ENCODE peak calls at places on chromosomes 13 and 19, in seven cellular contexts. One of them, this sample, is unnamed.

GRCh38 chr19:34479396-34479795 is 2.2 kb upstream of the WTIP start:
- DNase-seq in endodermal cell: no peak
- DNase-seq in COR-L47: no peak
- DNase-seq in midbrain: no peak
- DNase-seq in NCI-H1417: no peak
- DNase-seq in NCI-H187 treated with DMSO at 0.1 percent for 48 hours: no peak
- DNase-seq in lung: no peak
- DNase-seq in this sample: no peak

GRCh38 chr19:39125554-39126311 is at the start of gene PAK4:
- DNase-seq in NCI-H187 treated with DMSO at 0.1 percent for 48 hours: peak
- DNase-seq in NCI-H1417: peak
- DNase-seq in COR-L47: peak
- DNase-seq in endodermal cell: peak
- DNase-seq in lung: peak
- DNase-seq in midbrain: peak
- DNase-seq in this sample: peak

GRCh38 chr13:73369095-73369494 is 310.3 kb downstream of the KLF5 start:
- DNase-seq in NCI-H187 treated with DMSO at 0.1 percent for 48 hours: no peak
- DNase-seq in midbrain: no peak
- DNase-seq in NCI-H1417: no peak
- DNase-seq in lung: no peak
- DNase-seq in COR-L47: no peak
- DNase-seq in endodermal cell: no peak
- DNase-seq in this sample: no peak

GRCh38 chr13:49220035-49220855 is at the start of gene MLNR:
- DNase-seq in NCI-H1417: no peak
- DNase-seq in NCI-H187 treated with DMSO at 0.1 percent for 48 hours: no peak
- DNase-seq in lung: no peak
- DNase-seq in COR-L47: peak
- DNase-seq in endodermal cell: peak
- DNase-seq in midbrain: no peak
- DNase-seq in this sample: no peak

GRCh38 chr13:34971473-34971872 is 29.4 kb downstream of the NBEA start:
- DNase-seq in endodermal cell: no peak
- DNase-seq in lung: no peak
- DNase-seq in COR-L47: no peak
- DNase-seq in NCI-H187 treated with DMSO at 0.1 percent for 48 hours: no peak
- DNase-seq in NCI-H1417: no peak
- DNase-seq in midbrain: no peak
- DNase-seq in this sample: no peak

GRCh38 chr19:709965-710714 is 1.4 kb downstream of the PALM start:
- DNase-seq in NCI-H1417: no peak
- DNase-seq in endodermal cell: no peak
- DNase-seq in COR-L47: no peak
- DNase-seq in midbrain: peak
- DNase-seq in NCI-H187 treated with DMSO at 0.1 percent for 48 hours: no peak
- DNase-seq in lung: no peak
- DNase-seq in this sample: no peak

GRCh38 chr19:45440873-45441654 is 17.3 kb upstream of the ERCC1 start:
- DNase-seq in midbrain: no peak
- DNase-seq in endodermal cell: peak
- DNase-seq in lung: no peak
- DNase-seq in COR-L47: no peak
- DNase-seq in NCI-H187 treated with DMSO at 0.1 percent for 48 hours: no peak
- DNase-seq in NCI-H1417: no peak
- DNase-seq in this sample: no peak

GRCh38 chr19:13058951-13059660 is 43.6 kb downstream of the LYL1 start:
- DNase-seq in NCI-H187 treated with DMSO at 0.1 percent for 48 hours: no peak
- DNase-seq in COR-L47: no peak
- DNase-seq in NCI-H1417: no peak
- DNase-seq in midbrain: no peak
- DNase-seq in lung: no peak
- DNase-seq in endodermal cell: peak
- DNase-seq in this sample: no peak

GRCh38 chr19:2488942-2489731 is 13.2 kb downstream of the GADD45B start:
- DNase-seq in NCI-H1417: peak
- DNase-seq in midbrain: peak
- DNase-seq in COR-L47: peak
- DNase-seq in lung: peak
- DNase-seq in NCI-H187 treated with DMSO at 0.1 percent for 48 hours: no peak
- DNase-seq in endodermal cell: peak
- DNase-seq in this sample: no peak

GRCh38 chr13:40993987-40994386 is 25.1 kb downstream of the ELF1 start:
- DNase-seq in midbrain: no peak
- DNase-seq in endodermal cell: peak
- DNase-seq in NCI-H187 treated with DMSO at 0.1 percent for 48 hours: no peak
- DNase-seq in NCI-H1417: peak
- DNase-seq in lung: peak
- DNase-seq in COR-L47: peak
- DNase-seq in this sample: peak

GRCh38 chr13:99681695-99682094 is 180.4 kb downstream of the TM9SF2 start:
- DNase-seq in COR-L47: no peak
- DNase-seq in lung: no peak
- DNase-seq in midbrain: no peak
- DNase-seq in endodermal cell: peak
- DNase-seq in NCI-H187 treated with DMSO at 0.1 percent for 48 hours: no peak
- DNase-seq in NCI-H1417: no peak
- DNase-seq in this sample: no peak

GRCh38 chr19:52603558-52604207 is 33.6 kb downstream of the ZNF701 start:
- DNase-seq in lung: no peak
- DNase-seq in midbrain: no peak
- DNase-seq in endodermal cell: no peak
- DNase-seq in NCI-H187 treated with DMSO at 0.1 percent for 48 hours: no peak
- DNase-seq in COR-L47: no peak
- DNase-seq in NCI-H1417: no peak
- DNase-seq in this sample: no peak

GRCh38 chr13:113584205-113584869 is at the start of gene TFDP1:
- DNase-seq in COR-L47: peak
- DNase-seq in midbrain: peak
- DNase-seq in endodermal cell: peak
- DNase-seq in lung: peak
- DNase-seq in NCI-H1417: peak
- DNase-seq in NCI-H187 treated with DMSO at 0.1 percent for 48 hours: peak
- DNase-seq in this sample: peak

GRCh38 chr19:1221141-1221903 is 15.7 kb downstream of the STK11 start:
- DNase-seq in lung: no peak
- DNase-seq in midbrain: peak
- DNase-seq in NCI-H187 treated with DMSO at 0.1 percent for 48 hours: no peak
- DNase-seq in NCI-H1417: no peak
- DNase-seq in endodermal cell: peak
- DNase-seq in COR-L47: no peak
- DNase-seq in this sample: no peak

GRCh38 chr13:51033431-51034185 is 77.5 kb downstream of the C13orf42 start:
- DNase-seq in lung: no peak
- DNase-seq in NCI-H187 treated with DMSO at 0.1 percent for 48 hours: no peak
- DNase-seq in midbrain: no peak
- DNase-seq in endodermal cell: peak
- DNase-seq in NCI-H1417: no peak
- DNase-seq in COR-L47: no peak
- DNase-seq in this sample: no peak

GRCh38 chr13:73018336-73018735 is 40.5 kb upstream of the KLF5 start:
- DNase-seq in lung: no peak
- DNase-seq in NCI-H187 treated with DMSO at 0.1 percent for 48 hours: no peak
- DNase-seq in NCI-H1417: no peak
- DNase-seq in COR-L47: no peak
- DNase-seq in midbrain: no peak
- DNase-seq in endodermal cell: no peak
- DNase-seq in this sample: no peak

GRCh38 chr13:18212873-18213272 is 968.8 kb downstream of the TUBA3C start:
- DNase-seq in NCI-H1417: no peak
- DNase-seq in COR-L47: no peak
- DNase-seq in midbrain: no peak
- DNase-seq in NCI-H187 treated with DMSO at 0.1 percent for 48 hours: no peak
- DNase-seq in endodermal cell: no peak
- DNase-seq in lung: no peak
- DNase-seq in this sample: no peak

GRCh38 chr19:32868206-32868950 is 1.2 kb downstream of the SLC7A9 start:
- DNase-seq in lung: no peak
- DNase-seq in COR-L47: no peak
- DNase-seq in endodermal cell: no peak
- DNase-seq in midbrain: no peak
- DNase-seq in NCI-H1417: no peak
- DNase-seq in NCI-H187 treated with DMSO at 0.1 percent for 48 hours: no peak
- DNase-seq in this sample: no peak

This sample was measured in mucosa of gallbladder.